ENCODE peak calls at places on chromosomes 6 and 20, in eight cellular contexts. One of them, this sample, is unnamed.

GRCh38 chr6:7041511-7042026 is 66.2 kb upstream of the RREB1 start:
- DNase-seq in T follicular helper cell: no peak
- DNase-seq in fibroblast of the conjunctiva: no peak
- DNase-seq in ACHN: no peak
- DNase-seq in CD4-positive, alpha-beta T cell: no peak
- DNase-seq in activated T-cell treated with anti-CD3 and anti-CD28 coated beads for 24 hours: no peak
- DNase-seq in CD8-positive, alpha-beta T cell: no peak
- DNase-seq in cardiac muscle cell: no peak
- DNase-seq in this sample: no peak

GRCh38 chr20:33298391-33298790 is 15.4 kb downstream of the BPIFB1 start:
- DNase-seq in activated T-cell treated with anti-CD3 and anti-CD28 coated beads for 24 hours: no peak
- DNase-seq in T follicular helper cell: no peak
- DNase-seq in cardiac muscle cell: no peak
- DNase-seq in CD4-positive, alpha-beta T cell: no peak
- DNase-seq in fibroblast of the conjunctiva: no peak
- DNase-seq in ACHN: no peak
- DNase-seq in CD8-positive, alpha-beta T cell: no peak
- DNase-seq in this sample: peak

GRCh38 chr6:41638801-41639555 is 710 bp downstream of the MDFI start:
- DNase-seq in CD4-positive, alpha-beta T cell: no peak
- DNase-seq in cardiac muscle cell: peak
- DNase-seq in T follicular helper cell: no peak
- DNase-seq in fibroblast of the conjunctiva: no peak
- DNase-seq in ACHN: no peak
- DNase-seq in activated T-cell treated with anti-CD3 and anti-CD28 coated beads for 24 hours: no peak
- DNase-seq in CD8-positive, alpha-beta T cell: no peak
- DNase-seq in this sample: no peak

GRCh38 chr6:158654498-158654897 is 4.6 kb downstream of the SYTL3 start:
- DNase-seq in CD4-positive, alpha-beta T cell: no peak
- DNase-seq in fibroblast of the conjunctiva: no peak
- DNase-seq in cardiac muscle cell: peak
- DNase-seq in activated T-cell treated with anti-CD3 and anti-CD28 coated beads for 24 hours: no peak
- DNase-seq in CD8-positive, alpha-beta T cell: no peak
- DNase-seq in ACHN: no peak
- DNase-seq in T follicular helper cell: no peak
- DNase-seq in this sample: peak

GRCh38 chr20:6630494-6630893 is 137.0 kb upstream of the BMP2 start:
- DNase-seq in ACHN: no peak
- DNase-seq in T follicular helper cell: no peak
- DNase-seq in cardiac muscle cell: peak
- DNase-seq in CD8-positive, alpha-beta T cell: no peak
- DNase-seq in fibroblast of the conjunctiva: no peak
- DNase-seq in CD4-positive, alpha-beta T cell: no peak
- DNase-seq in activated T-cell treated with anti-CD3 and anti-CD28 coated beads for 24 hours: no peak
- DNase-seq in this sample: no peak

GRCh38 chr6:34657307-34657978 is 39.1 kb downstream of the ILRUN start:
- DNase-seq in T follicular helper cell: no peak
- DNase-seq in activated T-cell treated with anti-CD3 and anti-CD28 coated beads for 24 hours: no peak
- DNase-seq in CD4-positive, alpha-beta T cell: no peak
- DNase-seq in cardiac muscle cell: peak
- DNase-seq in ACHN: peak
- DNase-seq in fibroblast of the conjunctiva: peak
- DNase-seq in CD8-positive, alpha-beta T cell: no peak
- DNase-seq in this sample: peak

GRCh38 chr6:28488916-28489365 is 26.7 kb downstream of the GPX6 start:
- DNase-seq in activated T-cell treated with anti-CD3 and anti-CD28 coated beads for 24 hours: peak
- DNase-seq in T follicular helper cell: no peak
- DNase-seq in ACHN: no peak
- DNase-seq in cardiac muscle cell: peak
- DNase-seq in CD8-positive, alpha-beta T cell: no peak
- DNase-seq in CD4-positive, alpha-beta T cell: no peak
- DNase-seq in fibroblast of the conjunctiva: peak
- DNase-seq in this sample: no peak

GRCh38 chr20:58042626-58043025 is 185.8 kb downstream of the ANKRD60 start:
- DNase-seq in activated T-cell treated with anti-CD3 and anti-CD28 coated beads for 24 hours: no peak
- DNase-seq in CD4-positive, alpha-beta T cell: no peak
- DNase-seq in CD8-positive, alpha-beta T cell: no peak
- DNase-seq in cardiac muscle cell: no peak
- DNase-seq in T follicular helper cell: no peak
- DNase-seq in ACHN: no peak
- DNase-seq in fibroblast of the conjunctiva: no peak
- DNase-seq in this sample: no peak

GRCh38 chr20:16476032-16476431 is 97.2 kb downstream of the KIF16B start:
- DNase-seq in CD4-positive, alpha-beta T cell: no peak
- DNase-seq in T follicular helper cell: no peak
- DNase-seq in ACHN: peak
- DNase-seq in fibroblast of the conjunctiva: peak
- DNase-seq in cardiac muscle cell: peak
- DNase-seq in CD8-positive, alpha-beta T cell: no peak
- DNase-seq in activated T-cell treated with anti-CD3 and anti-CD28 coated beads for 24 hours: no peak
- DNase-seq in this sample: peak

GRCh38 chr6:11714116-11714797 is 64.3 kb downstream of the ADTRP start:
- DNase-seq in CD8-positive, alpha-beta T cell: no peak
- DNase-seq in cardiac muscle cell: no peak
- DNase-seq in T follicular helper cell: no peak
- DNase-seq in CD4-positive, alpha-beta T cell: no peak
- DNase-seq in ACHN: no peak
- DNase-seq in fibroblast of the conjunctiva: no peak
- DNase-seq in activated T-cell treated with anti-CD3 and anti-CD28 coated beads for 24 hours: peak
- DNase-seq in this sample: no peak

GRCh38 chr6:28089054-28089453 is 8.7 kb downstream of the ZNF165 start:
- DNase-seq in cardiac muscle cell: no peak
- DNase-seq in fibroblast of the conjunctiva: no peak
- DNase-seq in CD4-positive, alpha-beta T cell: no peak
- DNase-seq in activated T-cell treated with anti-CD3 and anti-CD28 coated beads for 24 hours: no peak
- DNase-seq in ACHN: no peak
- DNase-seq in CD8-positive, alpha-beta T cell: no peak
- DNase-seq in T follicular helper cell: no peak
- DNase-seq in this sample: no peak

GRCh38 chr6:79146426-79146825 is 68.4 kb upstream of the PHIP start:
- DNase-seq in T follicular helper cell: no peak
- DNase-seq in activated T-cell treated with anti-CD3 and anti-CD28 coated beads for 24 hours: no peak
- DNase-seq in fibroblast of the conjunctiva: no peak
- DNase-seq in cardiac muscle cell: no peak
- DNase-seq in ACHN: no peak
- DNase-seq in CD8-positive, alpha-beta T cell: no peak
- DNase-seq in CD4-positive, alpha-beta T cell: no peak
- DNase-seq in this sample: no peak

GRCh38 chr6:45949256-45949655 is 66.4 kb downstream of the CLIC5 start:
- DNase-seq in T follicular helper cell: no peak
- DNase-seq in fibroblast of the conjunctiva: no peak
- DNase-seq in CD4-positive, alpha-beta T cell: no peak
- DNase-seq in activated T-cell treated with anti-CD3 and anti-CD28 coated beads for 24 hours: no peak
- DNase-seq in CD8-positive, alpha-beta T cell: no peak
- DNase-seq in cardiac muscle cell: no peak
- DNase-seq in ACHN: no peak
- DNase-seq in this sample: peak

GRCh38 chr20:48120120-48120519 is 334.8 kb upstream of the SULF2 start:
- DNase-seq in CD8-positive, alpha-beta T cell: no peak
- DNase-seq in fibroblast of the conjunctiva: no peak
- DNase-seq in ACHN: no peak
- DNase-seq in CD4-positive, alpha-beta T cell: no peak
- DNase-seq in T follicular helper cell: no peak
- DNase-seq in activated T-cell treated with anti-CD3 and anti-CD28 coated beads for 24 hours: no peak
- DNase-seq in cardiac muscle cell: peak
- DNase-seq in this sample: no peak

GRCh38 chr20:31652917-31653385 is 15.2 kb downstream of the COX4I2 start:
- DNase-seq in T follicular helper cell: no peak
- DNase-seq in CD8-positive, alpha-beta T cell: no peak
- DNase-seq in ACHN: no peak
- DNase-seq in CD4-positive, alpha-beta T cell: no peak
- DNase-seq in fibroblast of the conjunctiva: peak
- DNase-seq in cardiac muscle cell: peak
- DNase-seq in activated T-cell treated with anti-CD3 and anti-CD28 coated beads for 24 hours: no peak
- DNase-seq in this sample: no peak

GRCh38 chr6:42140756-42141602 is 1.4 kb downstream of the C6orf132 start:
- DNase-seq in activated T-cell treated with anti-CD3 and anti-CD28 coated beads for 24 hours: no peak
- DNase-seq in T follicular helper cell: no peak
- DNase-seq in cardiac muscle cell: peak
- DNase-seq in CD8-positive, alpha-beta T cell: no peak
- DNase-seq in CD4-positive, alpha-beta T cell: no peak
- DNase-seq in fibroblast of the conjunctiva: no peak
- DNase-seq in ACHN: no peak
- DNase-seq in this sample: no peak

GRCh38 chr20:54250691-54251090 is 42.8 kb downstream of the PFDN4 start:
- DNase-seq in CD8-positive, alpha-beta T cell: no peak
- DNase-seq in ACHN: no peak
- DNase-seq in T follicular helper cell: no peak
- DNase-seq in CD4-positive, alpha-beta T cell: no peak
- DNase-seq in cardiac muscle cell: no peak
- DNase-seq in fibroblast of the conjunctiva: no peak
- DNase-seq in activated T-cell treated with anti-CD3 and anti-CD28 coated beads for 24 hours: no peak
- DNase-seq in this sample: no peak

GRCh38 chr20:50271674-50272412 is 81.2 kb downstream of the CEBPB start:
- DNase-seq in CD4-positive, alpha-beta T cell: no peak
- DNase-seq in T follicular helper cell: no peak
- DNase-seq in activated T-cell treated with anti-CD3 and anti-CD28 coated beads for 24 hours: no peak
- DNase-seq in CD8-positive, alpha-beta T cell: no peak
- DNase-seq in cardiac muscle cell: no peak
- DNase-seq in fibroblast of the conjunctiva: no peak
- DNase-seq in ACHN: no peak
- DNase-seq in this sample: no peak

GRCh38 chr6:79461205-79461604 is 76.0 kb downstream of the LCA5 start:
- DNase-seq in cardiac muscle cell: peak
- DNase-seq in CD4-positive, alpha-beta T cell: no peak
- DNase-seq in fibroblast of the conjunctiva: no peak
- DNase-seq in activated T-cell treated with anti-CD3 and anti-CD28 coated beads for 24 hours: no peak
- DNase-seq in T follicular helper cell: no peak
- DNase-seq in ACHN: no peak
- DNase-seq in CD8-positive, alpha-beta T cell: no peak
- DNase-seq in this sample: peak

GRCh38 chr20:4014031-4014474 is 1.3 kb downstream of the RNF24 start:
- DNase-seq in cardiac muscle cell: peak
- DNase-seq in activated T-cell treated with anti-CD3 and anti-CD28 coated beads for 24 hours: no peak
- DNase-seq in T follicular helper cell: no peak
- DNase-seq in ACHN: peak
- DNase-seq in fibroblast of the conjunctiva: peak
- DNase-seq in CD4-positive, alpha-beta T cell: no peak
- DNase-seq in CD8-positive, alpha-beta T cell: no peak
- DNase-seq in this sample: peak

GRCh38 chr20:56447227-56447626 is 21.2 kb upstream of the RTF2 start:
- DNase-seq in cardiac muscle cell: no peak
- DNase-seq in ACHN: no peak
- DNase-seq in T follicular helper cell: no peak
- DNase-seq in fibroblast of the conjunctiva: no peak
- DNase-seq in activated T-cell treated with anti-CD3 and anti-CD28 coated beads for 24 hours: no peak
- DNase-seq in CD8-positive, alpha-beta T cell: no peak
- DNase-seq in CD4-positive, alpha-beta T cell: no peak
- DNase-seq in this sample: no peak

This sample was measured in SW480.